ENCODE peak calls at places on chromosomes 3 and 15, in seven cellular contexts. One of them, this sample, is unnamed.

GRCh38 chr3:55487376-55488241 is 503 bp upstream of the WNT5A start:
- DNase-seq in H7: peak
- DNase-seq in activated T-helper 9 cell treated with anti-CD3 and anti-CD28 coated beads, Interleukin-2, amount 50 U/mL, for 16 hours: no peak
- DNase-seq in stimulated activated naive CD8-positive, alpha-beta T cell treated with anti-CD3 and anti-CD28 coated beads, Interleukin-15, Interleukin-2, amounts not matched to agents 100 U/mL and 50 U/mL, for 24 hours: peak
- DNase-seq in AML-193: no peak
- DNase-seq in OCI-LY7: peak
- DNase-seq in psoas muscle: peak
- DNase-seq in this sample: no peak

GRCh38 chr15:95988574-95988887 is 342.0 kb upstream of the NR2F2 start:
- DNase-seq in psoas muscle: no peak
- DNase-seq in stimulated activated naive CD8-positive, alpha-beta T cell treated with anti-CD3 and anti-CD28 coated beads, Interleukin-15, Interleukin-2, amounts not matched to agents 100 U/mL and 50 U/mL, for 24 hours: no peak
- DNase-seq in AML-193: peak
- DNase-seq in H7: no peak
- DNase-seq in activated T-helper 9 cell treated with anti-CD3 and anti-CD28 coated beads, Interleukin-2, amount 50 U/mL, for 16 hours: no peak
- DNase-seq in OCI-LY7: no peak
- DNase-seq in this sample: no peak

GRCh38 chr3:123540285-123540684 is 44.6 kb downstream of the HACD2 start:
- DNase-seq in AML-193: no peak
- DNase-seq in stimulated activated naive CD8-positive, alpha-beta T cell treated with anti-CD3 and anti-CD28 coated beads, Interleukin-15, Interleukin-2, amounts not matched to agents 100 U/mL and 50 U/mL, for 24 hours: no peak
- DNase-seq in activated T-helper 9 cell treated with anti-CD3 and anti-CD28 coated beads, Interleukin-2, amount 50 U/mL, for 16 hours: no peak
- DNase-seq in H7: no peak
- DNase-seq in psoas muscle: no peak
- DNase-seq in OCI-LY7: no peak
- DNase-seq in this sample: no peak

GRCh38 chr3:164155386-164155785 is 922.9 kb downstream of the SI start:
- DNase-seq in OCI-LY7: no peak
- DNase-seq in psoas muscle: no peak
- DNase-seq in activated T-helper 9 cell treated with anti-CD3 and anti-CD28 coated beads, Interleukin-2, amount 50 U/mL, for 16 hours: no peak
- DNase-seq in H7: no peak
- DNase-seq in stimulated activated naive CD8-positive, alpha-beta T cell treated with anti-CD3 and anti-CD28 coated beads, Interleukin-15, Interleukin-2, amounts not matched to agents 100 U/mL and 50 U/mL, for 24 hours: no peak
- DNase-seq in AML-193: peak
- DNase-seq in this sample: no peak

GRCh38 chr3:59809750-59810444 is 760.1 kb upstream of the CFAP20DC start:
- DNase-seq in stimulated activated naive CD8-positive, alpha-beta T cell treated with anti-CD3 and anti-CD28 coated beads, Interleukin-15, Interleukin-2, amounts not matched to agents 100 U/mL and 50 U/mL, for 24 hours: no peak
- DNase-seq in AML-193: peak
- DNase-seq in OCI-LY7: peak
- DNase-seq in activated T-helper 9 cell treated with anti-CD3 and anti-CD28 coated beads, Interleukin-2, amount 50 U/mL, for 16 hours: no peak
- DNase-seq in H7: peak
- DNase-seq in psoas muscle: no peak
- DNase-seq in this sample: no peak

GRCh38 chr15:89399390-89400120 is 64.9 kb upstream of the POLG start:
- DNase-seq in AML-193: no peak
- DNase-seq in activated T-helper 9 cell treated with anti-CD3 and anti-CD28 coated beads, Interleukin-2, amount 50 U/mL, for 16 hours: no peak
- DNase-seq in OCI-LY7: no peak
- DNase-seq in H7: peak
- DNase-seq in stimulated activated naive CD8-positive, alpha-beta T cell treated with anti-CD3 and anti-CD28 coated beads, Interleukin-15, Interleukin-2, amounts not matched to agents 100 U/mL and 50 U/mL, for 24 hours: peak
- DNase-seq in psoas muscle: no peak
- DNase-seq in this sample: no peak

GRCh38 chr3:139564290-139564861 is 24.8 kb upstream of the RBP1 start:
- DNase-seq in AML-193: peak
- DNase-seq in H7: peak
- DNase-seq in OCI-LY7: no peak
- DNase-seq in psoas muscle: no peak
- DNase-seq in activated T-helper 9 cell treated with anti-CD3 and anti-CD28 coated beads, Interleukin-2, amount 50 U/mL, for 16 hours: no peak
- DNase-seq in stimulated activated naive CD8-positive, alpha-beta T cell treated with anti-CD3 and anti-CD28 coated beads, Interleukin-15, Interleukin-2, amounts not matched to agents 100 U/mL and 50 U/mL, for 24 hours: no peak
- DNase-seq in this sample: no peak

GRCh38 chr15:37880009-37880834 is 54.2 kb upstream of the TMCO5A start:
- DNase-seq in stimulated activated naive CD8-positive, alpha-beta T cell treated with anti-CD3 and anti-CD28 coated beads, Interleukin-15, Interleukin-2, amounts not matched to agents 100 U/mL and 50 U/mL, for 24 hours: no peak
- DNase-seq in AML-193: no peak
- DNase-seq in H7: peak
- DNase-seq in OCI-LY7: peak
- DNase-seq in activated T-helper 9 cell treated with anti-CD3 and anti-CD28 coated beads, Interleukin-2, amount 50 U/mL, for 16 hours: no peak
- DNase-seq in psoas muscle: no peak
- DNase-seq in this sample: no peak

GRCh38 chr3:149654188-149654601 is 3.6 kb downstream of the WWTR1 start:
- DNase-seq in H7: no peak
- DNase-seq in OCI-LY7: no peak
- DNase-seq in psoas muscle: no peak
- DNase-seq in activated T-helper 9 cell treated with anti-CD3 and anti-CD28 coated beads, Interleukin-2, amount 50 U/mL, for 16 hours: no peak
- DNase-seq in AML-193: no peak
- DNase-seq in stimulated activated naive CD8-positive, alpha-beta T cell treated with anti-CD3 and anti-CD28 coated beads, Interleukin-15, Interleukin-2, amounts not matched to agents 100 U/mL and 50 U/mL, for 24 hours: no peak
- DNase-seq in this sample: no peak

GRCh38 chr15:41923424-41923999 is 29.7 kb upstream of the SPTBN5 start:
- DNase-seq in H7: no peak
- DNase-seq in psoas muscle: no peak
- DNase-seq in activated T-helper 9 cell treated with anti-CD3 and anti-CD28 coated beads, Interleukin-2, amount 50 U/mL, for 16 hours: no peak
- DNase-seq in AML-193: no peak
- DNase-seq in stimulated activated naive CD8-positive, alpha-beta T cell treated with anti-CD3 and anti-CD28 coated beads, Interleukin-15, Interleukin-2, amounts not matched to agents 100 U/mL and 50 U/mL, for 24 hours: no peak
- DNase-seq in OCI-LY7: no peak
- DNase-seq in this sample: no peak

GRCh38 chr3:33440328-33440577 is at the start of gene UBP1:
- DNase-seq in psoas muscle: peak
- DNase-seq in stimulated activated naive CD8-positive, alpha-beta T cell treated with anti-CD3 and anti-CD28 coated beads, Interleukin-15, Interleukin-2, amounts not matched to agents 100 U/mL and 50 U/mL, for 24 hours: peak
- DNase-seq in H7: peak
- DNase-seq in OCI-LY7: no peak
- DNase-seq in AML-193: no peak
- DNase-seq in activated T-helper 9 cell treated with anti-CD3 and anti-CD28 coated beads, Interleukin-2, amount 50 U/mL, for 16 hours: no peak
- DNase-seq in this sample: no peak

GRCh38 chr3:194281766-194282165 is 69.4 kb downstream of the CPN2 start:
- DNase-seq in stimulated activated naive CD8-positive, alpha-beta T cell treated with anti-CD3 and anti-CD28 coated beads, Interleukin-15, Interleukin-2, amounts not matched to agents 100 U/mL and 50 U/mL, for 24 hours: no peak
- DNase-seq in activated T-helper 9 cell treated with anti-CD3 and anti-CD28 coated beads, Interleukin-2, amount 50 U/mL, for 16 hours: no peak
- DNase-seq in H7: no peak
- DNase-seq in psoas muscle: no peak
- DNase-seq in OCI-LY7: no peak
- DNase-seq in AML-193: no peak
- DNase-seq in this sample: no peak

GRCh38 chr3:117735481-117736101 is 1026.0 kb downstream of the TUSC7 start:
- DNase-seq in H7: no peak
- DNase-seq in activated T-helper 9 cell treated with anti-CD3 and anti-CD28 coated beads, Interleukin-2, amount 50 U/mL, for 16 hours: no peak
- DNase-seq in stimulated activated naive CD8-positive, alpha-beta T cell treated with anti-CD3 and anti-CD28 coated beads, Interleukin-15, Interleukin-2, amounts not matched to agents 100 U/mL and 50 U/mL, for 24 hours: no peak
- DNase-seq in AML-193: no peak
- DNase-seq in OCI-LY7: no peak
- DNase-seq in psoas muscle: no peak
- DNase-seq in this sample: no peak

GRCh38 chr15:34883633-34884032 is 85.9 kb downstream of the AQR start:
- DNase-seq in H7: no peak
- DNase-seq in AML-193: no peak
- DNase-seq in psoas muscle: no peak
- DNase-seq in OCI-LY7: no peak
- DNase-seq in activated T-helper 9 cell treated with anti-CD3 and anti-CD28 coated beads, Interleukin-2, amount 50 U/mL, for 16 hours: no peak
- DNase-seq in stimulated activated naive CD8-positive, alpha-beta T cell treated with anti-CD3 and anti-CD28 coated beads, Interleukin-15, Interleukin-2, amounts not matched to agents 100 U/mL and 50 U/mL, for 24 hours: no peak
- DNase-seq in this sample: no peak

GRCh38 chr3:173725507-173725906 is 328.0 kb downstream of the NLGN1 start:
- DNase-seq in AML-193: no peak
- DNase-seq in stimulated activated naive CD8-positive, alpha-beta T cell treated with anti-CD3 and anti-CD28 coated beads, Interleukin-15, Interleukin-2, amounts not matched to agents 100 U/mL and 50 U/mL, for 24 hours: no peak
- DNase-seq in psoas muscle: no peak
- DNase-seq in OCI-LY7: no peak
- DNase-seq in H7: no peak
- DNase-seq in activated T-helper 9 cell treated with anti-CD3 and anti-CD28 coated beads, Interleukin-2, amount 50 U/mL, for 16 hours: no peak
- DNase-seq in this sample: no peak

GRCh38 chr3:118636841-118637240 is 397.8 kb downstream of the IGSF11 start:
- DNase-seq in stimulated activated naive CD8-positive, alpha-beta T cell treated with anti-CD3 and anti-CD28 coated beads, Interleukin-15, Interleukin-2, amounts not matched to agents 100 U/mL and 50 U/mL, for 24 hours: no peak
- DNase-seq in psoas muscle: no peak
- DNase-seq in H7: peak
- DNase-seq in OCI-LY7: no peak
- DNase-seq in activated T-helper 9 cell treated with anti-CD3 and anti-CD28 coated beads, Interleukin-2, amount 50 U/mL, for 16 hours: no peak
- DNase-seq in AML-193: no peak
- DNase-seq in this sample: no peak

GRCh38 chr3:62723636-62724217 is 151.5 kb downstream of the CADPS start:
- DNase-seq in psoas muscle: no peak
- DNase-seq in activated T-helper 9 cell treated with anti-CD3 and anti-CD28 coated beads, Interleukin-2, amount 50 U/mL, for 16 hours: no peak
- DNase-seq in stimulated activated naive CD8-positive, alpha-beta T cell treated with anti-CD3 and anti-CD28 coated beads, Interleukin-15, Interleukin-2, amounts not matched to agents 100 U/mL and 50 U/mL, for 24 hours: no peak
- DNase-seq in H7: peak
- DNase-seq in AML-193: no peak
- DNase-seq in OCI-LY7: peak
- DNase-seq in this sample: no peak

GRCh38 chr3:49940667-49941249 is 808 bp downstream of the RBM6 start:
- DNase-seq in activated T-helper 9 cell treated with anti-CD3 and anti-CD28 coated beads, Interleukin-2, amount 50 U/mL, for 16 hours: no peak
- DNase-seq in AML-193: peak
- DNase-seq in H7: no peak
- DNase-seq in OCI-LY7: peak
- DNase-seq in psoas muscle: no peak
- DNase-seq in stimulated activated naive CD8-positive, alpha-beta T cell treated with anti-CD3 and anti-CD28 coated beads, Interleukin-15, Interleukin-2, amounts not matched to agents 100 U/mL and 50 U/mL, for 24 hours: no peak
- DNase-seq in this sample: no peak

GRCh38 chr3:122313261-122313660 is 11.8 kb upstream of the CSTA start:
- DNase-seq in activated T-helper 9 cell treated with anti-CD3 and anti-CD28 coated beads, Interleukin-2, amount 50 U/mL, for 16 hours: no peak
- DNase-seq in AML-193: peak
- DNase-seq in H7: no peak
- DNase-seq in stimulated activated naive CD8-positive, alpha-beta T cell treated with anti-CD3 and anti-CD28 coated beads, Interleukin-15, Interleukin-2, amounts not matched to agents 100 U/mL and 50 U/mL, for 24 hours: no peak
- DNase-seq in psoas muscle: no peak
- DNase-seq in OCI-LY7: no peak
- DNase-seq in this sample: no peak

GRCh38 chr15:89809093-89809786 is 5.4 kb downstream of the ANPEP start:
- DNase-seq in AML-193: no peak
- DNase-seq in psoas muscle: peak
- DNase-seq in OCI-LY7: no peak
- DNase-seq in activated T-helper 9 cell treated with anti-CD3 and anti-CD28 coated beads, Interleukin-2, amount 50 U/mL, for 16 hours: no peak
- DNase-seq in stimulated activated naive CD8-positive, alpha-beta T cell treated with anti-CD3 and anti-CD28 coated beads, Interleukin-15, Interleukin-2, amounts not matched to agents 100 U/mL and 50 U/mL, for 24 hours: no peak
- DNase-seq in H7: peak
- DNase-seq in this sample: no peak

GRCh38 chr3:62562017-62562416 is 188.7 kb upstream of the FEZF2 start:
- DNase-seq in stimulated activated naive CD8-positive, alpha-beta T cell treated with anti-CD3 and anti-CD28 coated beads, Interleukin-15, Interleukin-2, amounts not matched to agents 100 U/mL and 50 U/mL, for 24 hours: no peak
- DNase-seq in activated T-helper 9 cell treated with anti-CD3 and anti-CD28 coated beads, Interleukin-2, amount 50 U/mL, for 16 hours: no peak
- DNase-seq in OCI-LY7: no peak
- DNase-seq in H7: no peak
- DNase-seq in psoas muscle: no peak
- DNase-seq in AML-193: no peak
- DNase-seq in this sample: no peak

GRCh38 chr3:48428863-48429415 is 947 bp downstream of the PLXNB1 start:
- DNase-seq in stimulated activated naive CD8-positive, alpha-beta T cell treated with anti-CD3 and anti-CD28 coated beads, Interleukin-15, Interleukin-2, amounts not matched to agents 100 U/mL and 50 U/mL, for 24 hours: peak
- DNase-seq in OCI-LY7: no peak
- DNase-seq in psoas muscle: peak
- DNase-seq in H7: peak
- DNase-seq in activated T-helper 9 cell treated with anti-CD3 and anti-CD28 coated beads, Interleukin-2, amount 50 U/mL, for 16 hours: no peak
- DNase-seq in AML-193: no peak
- DNase-seq in this sample: no peak

GRCh38 chr3:127733781-127734180 is 61.0 kb downstream of the ABTB1 start:
- DNase-seq in H7: no peak
- DNase-seq in activated T-helper 9 cell treated with anti-CD3 and anti-CD28 coated beads, Interleukin-2, amount 50 U/mL, for 16 hours: no peak
- DNase-seq in AML-193: no peak
- DNase-seq in stimulated activated naive CD8-positive, alpha-beta T cell treated with anti-CD3 and anti-CD28 coated beads, Interleukin-15, Interleukin-2, amounts not matched to agents 100 U/mL and 50 U/mL, for 24 hours: no peak
- DNase-seq in psoas muscle: no peak
- DNase-seq in OCI-LY7: peak
- DNase-seq in this sample: no peak

This sample was measured in caudate nucleus.